ENCODE peak calls at places on chromosomes 6 and 20, in seven cellular contexts. L is endothelial cell; X is GM03348; E is GM13976; U is C1 segment of cervical spinal cord; W is stimulated activated CD4-positive, alpha-beta T cell treated with anti-CD3 and anti-CD28 coated beads, TNF-alpha, amount 100 ng/mL, for 24 hours; N is naive thymus-derived CD8-positive, alpha-beta T cell. S is an unnamed sample.

GRCh38 chr6:3428700-3429099 is 28.1 kb downstream of the SLC22A23 start:
- DNase-seq in E (no peak), U (no peak), N (no peak), X (no peak), L (no peak), W (no peak), S (no peak)

GRCh38 chr6:137165375-137166246 is 7.8 kb downstream of the IL22RA2 start:
- DNase-seq in N (no peak), U (no peak), X (peak), W (no peak), L (no peak), E (peak), S (no peak)

GRCh38 chr6:166308769-166309589 is 787 bp upstream of the PRR18 start:
- DNase-seq in N (no peak), X (no peak), E (no peak), L (no peak), W (no peak), U (no peak), S (no peak)

GRCh38 chr20:38216736-38217595 is 43.6 kb downstream of the KIAA1755 start:
- DNase-seq in L (no peak), E (no peak), U (no peak), W (no peak), N (no peak), X (no peak), S (no peak)

GRCh38 chr6:7905416-7905815 is 5.2 kb downstream of the TXNDC5 start:
- DNase-seq in W (no peak), X (peak), N (no peak), E (no peak), L (no peak), U (no peak), S (no peak)

GRCh38 chr20:57428611-57429496 is 37.7 kb downstream of the RBM38 start:
- DNase-seq in X (no peak), W (no peak), U (peak), E (no peak), N (no peak), L (no peak), S (peak)

GRCh38 chr6:18246205-18246604 is 18.1 kb downstream of the DEK start:
- DNase-seq in U (no peak), N (no peak), W (no peak), L (no peak), E (no peak), X (no peak), S (no peak)

GRCh38 chr6:44161997-44162338 is 3.3 kb downstream of the CAPN11 start:
- DNase-seq in N (no peak), L (no peak), E (no peak), X (peak), W (no peak), U (no peak), S (no peak)

GRCh38 chr6:24428615-24429014 is 25.9 kb downstream of the MRS2 start:
- DNase-seq in N (no peak), X (peak), E (no peak), W (no peak), L (no peak), U (no peak), S (no peak)

GRCh38 chr6:150600302-150601017 is 775 bp downstream of the PLEKHG1 start:
- DNase-seq in W (peak), N (peak), E (peak), X (peak), L (peak), U (no peak), S (peak)

GRCh38 chr6:52155791-52156576 is 30.2 kb upstream of the IL17A start:
- DNase-seq in L (peak), U (no peak), X (no peak), W (no peak), E (no peak), N (no peak), S (no peak)

GRCh38 chr20:7291946-7292345 is 524.5 kb downstream of the BMP2 start:
- DNase-seq in N (no peak), E (no peak), W (no peak), U (no peak), X (no peak), L (no peak), S (no peak)

GRCh38 chr20:19835533-19836222 is 77.6 kb downstream of the RIN2 start:
- DNase-seq in W (no peak), L (no peak), E (no peak), U (peak), X (no peak), N (no peak), S (no peak)

GRCh38 chr6:13272131-13273046 is 55.9 kb downstream of the TBC1D7 start:
- DNase-seq in W (no peak), X (no peak), N (no peak), L (no peak), E (peak), U (no peak), S (peak)

GRCh38 chr20:20547221-20547875 is 165.1 kb downstream of the RALGAPA2 start:
- DNase-seq in E (no peak), L (no peak), N (no peak), U (no peak), X (no peak), W (no peak), S (no peak)

GRCh38 chr20:46639587-46639986 is 11.7 kb downstream of the SLC13A3 start:
- DNase-seq in W (no peak), L (no peak), X (no peak), E (no peak), N (no peak), U (no peak), S (no peak)